ENCODE peak calls at places on chromosomes 1 and 21, in four cellular contexts. One of them, this sample, is unnamed.

GRCh38 chr1:59125154-59125553 is 171.7 kb upstream of the FGGY start:
- DNase-seq in fibroblast of pulmonary artery: no peak
- DNase-seq in fibroblast of the conjunctiva: no peak
- DNase-seq in endothelial cell of umbilical vein: no peak
- DNase-seq in this sample: no peak

GRCh38 chr1:222643603-222643936 is 25.7 kb downstream of the MIA3 start:
- DNase-seq in fibroblast of pulmonary artery: no peak
- DNase-seq in fibroblast of the conjunctiva: no peak
- DNase-seq in endothelial cell of umbilical vein: no peak
- DNase-seq in this sample: no peak

GRCh38 chr1:222877854-222878253 is 63.0 kb downstream of the DISP1 start:
- DNase-seq in fibroblast of pulmonary artery: peak
- DNase-seq in fibroblast of the conjunctiva: no peak
- DNase-seq in endothelial cell of umbilical vein: no peak
- DNase-seq in this sample: no peak

GRCh38 chr21:41086551-41086950 is 81.4 kb upstream of the BACE2 start:
- DNase-seq in fibroblast of pulmonary artery: no peak
- DNase-seq in fibroblast of the conjunctiva: no peak
- DNase-seq in endothelial cell of umbilical vein: no peak
- DNase-seq in this sample: no peak

GRCh38 chr1:46246548-46247432 is 773 bp upstream of the RAD54L start:
- DNase-seq in fibroblast of pulmonary artery: peak
- DNase-seq in fibroblast of the conjunctiva: peak
- DNase-seq in endothelial cell of umbilical vein: no peak
- DNase-seq in this sample: peak

GRCh38 chr1:170986901-170987300 is 51.6 kb downstream of the MROH9 start:
- DNase-seq in fibroblast of pulmonary artery: no peak
- DNase-seq in fibroblast of the conjunctiva: no peak
- DNase-seq in endothelial cell of umbilical vein: no peak
- DNase-seq in this sample: no peak

GRCh38 chr1:11355594-11356467 is 82.8 kb downstream of the UBIAD1 start:
- DNase-seq in fibroblast of pulmonary artery: no peak
- DNase-seq in fibroblast of the conjunctiva: no peak
- DNase-seq in endothelial cell of umbilical vein: no peak
- DNase-seq in this sample: no peak

GRCh38 chr1:172654535-172654934 is 4.4 kb upstream of the FASLG start:
- DNase-seq in fibroblast of pulmonary artery: peak
- DNase-seq in fibroblast of the conjunctiva: no peak
- DNase-seq in endothelial cell of umbilical vein: peak
- DNase-seq in this sample: no peak

GRCh38 chr1:199691540-199691939 is 336.0 kb upstream of the NR5A2 start:
- DNase-seq in fibroblast of pulmonary artery: peak
- DNase-seq in fibroblast of the conjunctiva: peak
- DNase-seq in endothelial cell of umbilical vein: peak
- DNase-seq in this sample: no peak

GRCh38 chr1:50747394-50747793 is 212.7 kb downstream of the FAF1 start:
- DNase-seq in fibroblast of pulmonary artery: no peak
- DNase-seq in fibroblast of the conjunctiva: no peak
- DNase-seq in endothelial cell of umbilical vein: no peak
- DNase-seq in this sample: no peak

GRCh38 chr1:3053366-3053980 is 15.5 kb upstream of the PRDM16 start:
- DNase-seq in fibroblast of pulmonary artery: no peak
- DNase-seq in fibroblast of the conjunctiva: no peak
- DNase-seq in endothelial cell of umbilical vein: no peak
- DNase-seq in this sample: no peak

GRCh38 chr1:82517586-82517985 is 716.9 kb downstream of the ADGRL2 start:
- DNase-seq in fibroblast of pulmonary artery: peak
- DNase-seq in fibroblast of the conjunctiva: no peak
- DNase-seq in endothelial cell of umbilical vein: peak
- DNase-seq in this sample: no peak

GRCh38 chr1:44713321-44713781 is 17.6 kb downstream of the RNU5D-1 start:
- DNase-seq in fibroblast of pulmonary artery: no peak
- DNase-seq in fibroblast of the conjunctiva: no peak
- DNase-seq in endothelial cell of umbilical vein: no peak
- DNase-seq in this sample: peak

GRCh38 chr1:35717911-35718476 is 690 bp downstream of the C1orf216 start:
- DNase-seq in fibroblast of pulmonary artery: peak
- DNase-seq in fibroblast of the conjunctiva: peak
- DNase-seq in endothelial cell of umbilical vein: peak
- DNase-seq in this sample: no peak

GRCh38 chr1:9107156-9107555 is 21.7 kb downstream of the GPR157 start:
- DNase-seq in fibroblast of pulmonary artery: peak
- DNase-seq in fibroblast of the conjunctiva: no peak
- DNase-seq in endothelial cell of umbilical vein: no peak
- DNase-seq in this sample: no peak

GRCh38 chr1:176416777-176417176 is 46.2 kb upstream of the PAPPA2 start:
- DNase-seq in fibroblast of pulmonary artery: no peak
- DNase-seq in fibroblast of the conjunctiva: no peak
- DNase-seq in endothelial cell of umbilical vein: no peak
- DNase-seq in this sample: no peak

GRCh38 chr1:86156571-86157455 is at the start of gene COL24A1:
- DNase-seq in fibroblast of pulmonary artery: peak
- DNase-seq in fibroblast of the conjunctiva: no peak
- DNase-seq in endothelial cell of umbilical vein: peak
- DNase-seq in this sample: no peak

GRCh38 chr1:117630423-117630998 is 24.7 kb downstream of the TENT5C start:
- DNase-seq in fibroblast of pulmonary artery: no peak
- DNase-seq in fibroblast of the conjunctiva: no peak
- DNase-seq in endothelial cell of umbilical vein: no peak
- DNase-seq in this sample: no peak

This sample was measured in OCI-LY7.